ENCODE peak calls at places on chromosomes 16 and 17, in four cellular contexts. One of them, this sample, is unnamed.

GRCh38 chr16:31477220-31478216 is 5.4 kb upstream of the SLC5A2 start:
- DNase-seq in Peyer's patch: peak
- DNase-seq in uterus: no peak
- DNase-seq in fibroblast of lung: no peak
- DNase-seq in this sample: no peak

GRCh38 chr17:79632432-79632735 is 21.5 kb upstream of the RBFOX3 start:
- DNase-seq in Peyer's patch: peak
- DNase-seq in uterus: no peak
- DNase-seq in fibroblast of lung: no peak
- DNase-seq in this sample: no peak

GRCh38 chr17:59846391-59847165 is 46.2 kb downstream of the TUBD1 start:
- DNase-seq in Peyer's patch: peak
- DNase-seq in uterus: peak
- DNase-seq in fibroblast of lung: peak
- DNase-seq in this sample: peak

GRCh38 chr17:62665599-62665998 is 38.1 kb downstream of the MRC2 start:
- DNase-seq in Peyer's patch: no peak
- DNase-seq in uterus: no peak
- DNase-seq in fibroblast of lung: no peak
- DNase-seq in this sample: no peak

GRCh38 chr17:78137392-78138203 is 7.0 kb downstream of the TMC8 start:
- DNase-seq in Peyer's patch: peak
- DNase-seq in uterus: no peak
- DNase-seq in fibroblast of lung: no peak
- DNase-seq in this sample: no peak

GRCh38 chr17:65074778-65075250 is 18.3 kb upstream of the GNA13 start:
- DNase-seq in Peyer's patch: peak
- DNase-seq in uterus: peak
- DNase-seq in fibroblast of lung: peak
- DNase-seq in this sample: peak

GRCh38 chr17:78313735-78314648 is 45.9 kb downstream of the SOCS3 start:
- DNase-seq in Peyer's patch: peak
- DNase-seq in uterus: peak
- DNase-seq in fibroblast of lung: peak
- DNase-seq in this sample: peak

GRCh38 chr17:19292377-19292711 is 55.2 kb downstream of the EPN2 start:
- DNase-seq in Peyer's patch: no peak
- DNase-seq in uterus: no peak
- DNase-seq in fibroblast of lung: no peak
- DNase-seq in this sample: no peak

GRCh38 chr17:80901319-80901718 is 90.3 kb upstream of the CHMP6 start:
- DNase-seq in Peyer's patch: no peak
- DNase-seq in uterus: no peak
- DNase-seq in fibroblast of lung: no peak
- DNase-seq in this sample: no peak

GRCh38 chr16:60815865-60816264 is 1220.4 kb downstream of the CDH8 start:
- DNase-seq in Peyer's patch: no peak
- DNase-seq in uterus: no peak
- DNase-seq in fibroblast of lung: no peak
- DNase-seq in this sample: no peak

GRCh38 chr16:30956601-30957455 is 726 bp upstream of the SETD1A start:
- DNase-seq in Peyer's patch: peak
- DNase-seq in uterus: peak
- DNase-seq in fibroblast of lung: peak
- DNase-seq in this sample: peak

GRCh38 chr16:52812945-52813556 is 239.6 kb downstream of the CHD9NB start:
- DNase-seq in Peyer's patch: no peak
- DNase-seq in uterus: no peak
- DNase-seq in fibroblast of lung: peak
- DNase-seq in this sample: peak

GRCh38 chr17:50203086-50203485 is 1.7 kb upstream of the COL1A1 start:
- DNase-seq in Peyer's patch: no peak
- DNase-seq in uterus: peak
- DNase-seq in fibroblast of lung: peak
- DNase-seq in this sample: peak

GRCh38 chr17:45385331-45385997 is 47.2 kb downstream of the ARHGAP27 start:
- DNase-seq in Peyer's patch: peak
- DNase-seq in uterus: peak
- DNase-seq in fibroblast of lung: peak
- DNase-seq in this sample: peak

GRCh38 chr17:13256545-13256944 is 238.7 kb upstream of the ELAC2 start:
- DNase-seq in Peyer's patch: no peak
- DNase-seq in uterus: no peak
- DNase-seq in fibroblast of lung: no peak
- DNase-seq in this sample: no peak

GRCh38 chr17:18263885-18264682 is 3.6 kb downstream of the MIEF2 start:
- DNase-seq in Peyer's patch: no peak
- DNase-seq in uterus: no peak
- DNase-seq in fibroblast of lung: no peak
- DNase-seq in this sample: no peak

GRCh38 chr17:45743626-45744326 is 40.3 kb upstream of the CRHR1 start:
- DNase-seq in Peyer's patch: no peak
- DNase-seq in uterus: no peak
- DNase-seq in fibroblast of lung: no peak
- DNase-seq in this sample: no peak

GRCh38 chr16:72989203-72989991 is 58.5 kb downstream of the ZFHX3 start:
- DNase-seq in Peyer's patch: peak
- DNase-seq in uterus: no peak
- DNase-seq in fibroblast of lung: peak
- DNase-seq in this sample: peak

GRCh38 chr16:4529085-4530060 is 9.2 kb downstream of the CDIP1 start:
- DNase-seq in Peyer's patch: no peak
- DNase-seq in uterus: no peak
- DNase-seq in fibroblast of lung: peak
- DNase-seq in this sample: peak

GRCh38 chr16:29820271-29820701 is at the start of gene MVP:
- DNase-seq in Peyer's patch: peak
- DNase-seq in uterus: peak
- DNase-seq in fibroblast of lung: peak
- DNase-seq in this sample: peak

GRCh38 chr17:79626156-79626890 is 15.5 kb upstream of the RBFOX3 start:
- DNase-seq in Peyer's patch: peak
- DNase-seq in uterus: peak
- DNase-seq in fibroblast of lung: no peak
- DNase-seq in this sample: no peak

GRCh38 chr17:79834575-79835469 is 4.4 kb downstream of the CBX4 start:
- DNase-seq in Peyer's patch: no peak
- DNase-seq in uterus: no peak
- DNase-seq in fibroblast of lung: no peak
- DNase-seq in this sample: no peak

GRCh38 chr16:75996491-75996890 is 270.2 kb upstream of the CPHXL start:
- DNase-seq in Peyer's patch: no peak
- DNase-seq in uterus: no peak
- DNase-seq in fibroblast of lung: no peak
- DNase-seq in this sample: no peak

GRCh38 chr16:4958510-4959111 is 481 bp downstream of the SEC14L5 start:
- DNase-seq in Peyer's patch: no peak
- DNase-seq in uterus: no peak
- DNase-seq in fibroblast of lung: no peak
- DNase-seq in this sample: no peak

GRCh38 chr16:66924527-66925321 is 611 bp downstream of the RRAD start:
- DNase-seq in Peyer's patch: peak
- DNase-seq in uterus: no peak
- DNase-seq in fibroblast of lung: no peak
- DNase-seq in this sample: no peak

GRCh38 chr16:8892101-8892575 is 10.0 kb downstream of the LITAFD start:
- DNase-seq in Peyer's patch: peak
- DNase-seq in uterus: no peak
- DNase-seq in fibroblast of lung: no peak
- DNase-seq in this sample: no peak

GRCh38 chr17:44304651-44305050 is 3.8 kb upstream of the RUNDC3A start:
- DNase-seq in Peyer's patch: no peak
- DNase-seq in uterus: no peak
- DNase-seq in fibroblast of lung: no peak
- DNase-seq in this sample: no peak

GRCh38 chr17:39599006-39599664 is 8.6 kb downstream of the NEUROD2 start:
- DNase-seq in Peyer's patch: no peak
- DNase-seq in uterus: no peak
- DNase-seq in fibroblast of lung: no peak
- DNase-seq in this sample: no peak
- H3K4me3 ChIP-seq in Peyer's patch: no peak
- H3K4me3 ChIP-seq in uterus: no peak
- H3K4me3 ChIP-seq in fibroblast of lung: no peak
- H3K4me3 ChIP-seq in this sample: no peak

GRCh38 chr17:74290340-74290739 is 16.3 kb downstream of the DNAI2 start:
- DNase-seq in Peyer's patch: no peak
- DNase-seq in uterus: no peak
- DNase-seq in fibroblast of lung: no peak
- DNase-seq in this sample: no peak
- TF ChIP-seq CTCF in Peyer's patch: no peak
- TF ChIP-seq CTCF in uterus: no peak
- TF ChIP-seq CTCF in fibroblast of lung: no peak
- TF ChIP-seq CTCF in this sample: no peak

GRCh38 chr16:49920397-49920796 is 64.5 kb upstream of the ZNF423 start:
- DNase-seq in Peyer's patch: no peak
- DNase-seq in uterus: no peak
- DNase-seq in fibroblast of lung: no peak
- DNase-seq in this sample: no peak

GRCh38 chr16:49921791-49922456 is 66.0 kb upstream of the ZNF423 start:
- DNase-seq in Peyer's patch: peak
- DNase-seq in uterus: peak
- DNase-seq in fibroblast of lung: peak
- DNase-seq in this sample: peak

GRCh38 chr16:49923411-49923810 is 67.5 kb upstream of the ZNF423 start:
- DNase-seq in Peyer's patch: no peak
- DNase-seq in uterus: no peak
- DNase-seq in fibroblast of lung: no peak
- DNase-seq in this sample: no peak

GRCh38 chr16:49919327-49919726 is 63.4 kb upstream of the ZNF423 start:
- DNase-seq in Peyer's patch: no peak
- DNase-seq in uterus: no peak
- DNase-seq in fibroblast of lung: no peak
- DNase-seq in this sample: no peak

GRCh38 chr16:49921106-49921505 is 65.2 kb upstream of the ZNF423 start:
- DNase-seq in Peyer's patch: no peak
- DNase-seq in uterus: no peak
- DNase-seq in fibroblast of lung: no peak
- DNase-seq in this sample: no peak
- H3K4me3 ChIP-seq in Peyer's patch: no peak
- H3K4me3 ChIP-seq in uterus: no peak
- H3K4me3 ChIP-seq in fibroblast of lung: no peak
- H3K4me3 ChIP-seq in this sample: no peak

DNA sequence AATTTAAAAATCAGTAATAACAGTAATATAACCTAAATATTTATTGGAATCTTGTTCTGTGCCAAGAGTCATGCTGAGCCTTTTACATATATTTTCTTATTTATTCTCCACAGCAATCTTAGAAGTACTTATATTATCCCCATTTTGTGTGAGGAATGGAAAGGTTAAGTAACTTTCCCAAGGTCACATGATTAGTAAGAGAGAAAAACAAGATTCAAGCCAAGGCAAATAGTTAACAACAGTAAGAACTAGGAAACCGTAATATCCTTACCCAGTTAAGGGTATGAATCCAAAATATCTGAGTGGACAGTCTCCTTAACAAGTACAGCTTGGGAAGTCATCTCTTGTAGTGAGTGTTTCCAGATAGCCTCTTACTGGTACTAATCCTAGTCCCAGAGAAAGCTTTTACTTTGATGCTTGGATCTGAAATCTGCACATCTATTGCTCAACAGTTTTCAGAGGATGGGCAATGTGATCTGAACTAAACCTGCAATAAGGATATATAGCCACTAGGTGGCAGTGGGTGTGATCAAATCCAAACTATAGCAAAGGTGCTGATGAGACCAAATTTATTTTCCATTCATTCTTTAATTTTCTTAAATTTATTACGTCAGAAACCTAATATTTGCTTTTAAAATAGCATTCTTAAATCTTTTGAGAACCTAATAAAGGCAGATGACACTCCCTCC is 23.3 kb downstream of the SHISA6 start:
- DNase-seq in Peyer's patch: no peak
- DNase-seq in uterus: no peak
- DNase-seq in fibroblast of lung: no peak
- DNase-seq in this sample: no peak
- TF ChIP-seq CTCF in Peyer's patch: peak
- TF ChIP-seq CTCF in uterus: no peak
- TF ChIP-seq CTCF in fibroblast of lung: no peak
- TF ChIP-seq CTCF in this sample: no peak

DNA sequence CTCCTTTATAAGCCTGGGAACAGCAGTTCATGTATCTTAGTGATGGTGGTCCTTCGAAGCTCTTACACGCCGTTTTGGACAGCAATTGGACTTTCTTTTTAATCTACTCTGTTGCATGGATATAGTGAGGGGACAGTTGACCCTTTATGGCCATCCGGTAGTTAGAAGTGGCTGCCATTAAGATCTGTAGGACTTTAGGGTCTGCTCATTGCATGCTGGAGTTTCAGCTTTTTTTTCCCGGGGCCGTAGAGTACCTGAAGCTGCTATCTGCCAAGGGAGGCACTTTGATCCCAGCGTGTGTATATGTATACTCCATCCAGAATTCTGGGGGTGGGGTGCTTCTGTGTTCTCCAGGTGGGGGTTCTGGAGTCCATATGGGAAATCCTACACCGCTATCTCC is 1.2 kb downstream of the CYB5D1 start:
- DNase-seq in Peyer's patch: no peak
- DNase-seq in uterus: no peak
- DNase-seq in fibroblast of lung: no peak
- DNase-seq in this sample: no peak
- H3K4me3 ChIP-seq in Peyer's patch: no peak
- H3K4me3 ChIP-seq in uterus: no peak
- H3K4me3 ChIP-seq in fibroblast of lung: peak
- H3K4me3 ChIP-seq in this sample: peak

DNA sequence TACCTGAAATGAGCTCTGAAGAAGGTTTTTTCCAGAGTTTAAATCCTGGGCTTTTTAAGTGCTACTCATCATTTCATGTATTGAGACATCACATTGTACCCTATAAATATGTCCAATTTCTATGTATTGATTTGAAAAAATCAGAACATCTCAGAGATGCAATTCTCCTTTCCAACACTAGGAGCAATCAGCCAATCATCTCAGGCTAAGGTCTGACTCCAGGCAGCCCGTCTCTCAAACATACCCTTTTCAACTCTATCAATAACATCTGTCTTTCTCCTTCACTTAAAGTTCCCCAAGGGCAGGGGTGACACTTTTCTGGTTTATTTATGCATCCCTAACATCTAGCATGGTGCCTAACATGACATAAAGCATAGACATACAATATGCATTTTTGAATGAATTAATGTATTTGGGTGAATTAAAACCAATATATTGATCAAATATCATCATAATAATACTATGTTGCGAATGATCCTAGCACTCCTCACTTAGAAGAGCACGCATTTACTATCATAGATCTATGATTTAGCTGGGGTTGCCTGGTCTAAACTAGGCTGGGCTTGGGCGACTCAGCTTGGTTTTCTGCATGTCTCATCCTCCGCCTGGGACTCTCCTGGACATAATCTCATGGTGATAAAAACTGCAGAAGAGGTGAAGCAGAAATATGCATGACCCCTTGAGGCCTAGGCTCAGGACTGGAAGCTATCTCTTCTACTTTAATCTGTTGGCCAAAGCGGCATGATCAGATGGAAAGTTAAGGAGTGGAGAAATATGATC is 5.2 kb upstream of the CDH11 start:
- DNase-seq in Peyer's patch: no peak
- DNase-seq in uterus: no peak
- DNase-seq in fibroblast of lung: no peak
- DNase-seq in this sample: no peak
- TF ChIP-seq CTCF in Peyer's patch: no peak
- TF ChIP-seq CTCF in uterus: peak
- TF ChIP-seq CTCF in fibroblast of lung: peak
- TF ChIP-seq CTCF in this sample: peak

GRCh38 chr16:15849209-15849981 is 7.4 kb downstream of the MYH11 start:
- DNase-seq in Peyer's patch: no peak
- DNase-seq in uterus: no peak
- DNase-seq in fibroblast of lung: no peak
- DNase-seq in this sample: no peak
- H3K4me3 ChIP-seq in Peyer's patch: no peak
- H3K4me3 ChIP-seq in uterus: peak
- H3K4me3 ChIP-seq in fibroblast of lung: no peak
- H3K4me3 ChIP-seq in this sample: no peak